ENCODE peak calls at places on chromosomes 13 and 19, in nine cellular contexts. D is testis; U is left lung; X is WTC11; R is GM12865; Z is CD8-positive, alpha-beta T cell; M is Peyer's patch; O is NB4; S is fibroblast of the aortic adventitia. H is an unnamed sample.

GRCh38 chr13:22880756-22881701 is 299.8 kb upstream of the SGCG start:
- DNase-seq in D (no peak), U (no peak), X (no peak), R (no peak), Z (no peak), M (no peak), O (no peak), S (no peak), H (no peak)

GRCh38 chr13:41178040-41178439 is 16.3 kb downstream of the KBTBD7 start:
- DNase-seq in D (no peak), U (no peak), X (no peak), R (no peak), Z (no peak), M (no peak), O (no peak), S (peak), H (no peak)

GRCh38 chr19:23439623-23440022 is 44.4 kb upstream of the ZNF91 start:
- DNase-seq in D (no peak), U (no peak), X (peak), R (no peak), Z (no peak), M (no peak), O (peak), S (no peak), H (no peak)

GRCh38 chr19:6828306-6828697 is 55.8 kb downstream of the VAV1 start:
- DNase-seq in D (no peak), U (no peak), X (no peak), R (no peak), Z (no peak), M (no peak), O (no peak), S (no peak), H (no peak)

GRCh38 chr19:14366529-14366928 is 14.7 kb upstream of the ADGRE5 start:
- DNase-seq in D (peak), U (peak), X (peak), R (peak), Z (peak), M (peak), O (peak), S (peak), H (peak)

GRCh38 chr13:114107686-114108081 is 24.7 kb downstream of the RASA3 start:
- DNase-seq in D (no peak), U (peak), X (peak), R (no peak), Z (no peak), M (peak), O (no peak), S (peak), H (peak)

GRCh38 chr19:50460161-50460765 is 16.0 kb upstream of the EMC10 start:
- DNase-seq in D (no peak), U (peak), X (no peak), R (peak), Z (no peak), M (no peak), O (peak), S (peak), H (no peak)

GRCh38 chr19:38718747-38719543 is 25.3 kb downstream of the CAPN12 start:
- DNase-seq in D (no peak), U (peak), X (peak), R (no peak), Z (no peak), M (no peak), O (no peak), S (peak), H (no peak)

GRCh38 chr13:20489185-20489820 is 36.4 kb downstream of the CRYL1 start:
- DNase-seq in D (peak), U (no peak), X (no peak), R (no peak), Z (no peak), M (no peak), O (no peak), S (no peak), H (no peak)

GRCh38 chr19:17260842-17261325 is 3.7 kb downstream of the USHBP1 start:
- DNase-seq in D (peak), U (peak), X (peak), R (peak), Z (peak), M (peak), O (peak), S (peak), H (peak)

GRCh38 chr19:33679696-33680095 is 57.9 kb downstream of the CHST8 start:
- DNase-seq in D (no peak), U (no peak), X (no peak), R (no peak), Z (no peak), M (no peak), O (no peak), S (no peak), H (no peak)

GRCh38 chr13:20702945-20703784 is at the start of gene IL17D:
- DNase-seq in D (no peak), U (peak), X (peak), R (peak), Z (no peak), M (peak), O (peak), S (no peak), H (no peak)

GRCh38 chr19:35718345-35719041 is 690 bp downstream of the KMT2B start:
- DNase-seq in D (peak), U (peak), X (peak), R (peak), Z (no peak), M (peak), O (peak), S (no peak), H (no peak)

GRCh38 chr19:9836021-9836420 is 903 bp downstream of the PIN1 start:
- DNase-seq in D (peak), U (no peak), X (no peak), R (peak), Z (no peak), M (no peak), O (peak), S (peak), H (no peak)

GRCh38 chr19:16184665-16185122 is 516 bp upstream of the FAM32A start:
- DNase-seq in D (no peak), U (no peak), X (no peak), R (no peak), Z (no peak), M (no peak), O (no peak), S (no peak), H (no peak)

GRCh38 chr19:16185925-16186234 is 670 bp downstream of the FAM32A start:
- DNase-seq in D (no peak), U (no peak), X (no peak), R (no peak), Z (no peak), M (no peak), O (no peak), S (no peak), H (no peak)

GRCh38 chr19:16180611-16181010 is 4.6 kb upstream of the FAM32A start:
- DNase-seq in D (no peak), U (no peak), X (no peak), R (no peak), Z (no peak), M (no peak), O (no peak), S (peak), H (no peak)

GRCh38 chr19:16188521-16188920 is 3.3 kb downstream of the FAM32A start:
- DNase-seq in D (no peak), U (no peak), X (no peak), R (no peak), Z (no peak), M (no peak), O (no peak), S (no peak), H (no peak)

DNA sequence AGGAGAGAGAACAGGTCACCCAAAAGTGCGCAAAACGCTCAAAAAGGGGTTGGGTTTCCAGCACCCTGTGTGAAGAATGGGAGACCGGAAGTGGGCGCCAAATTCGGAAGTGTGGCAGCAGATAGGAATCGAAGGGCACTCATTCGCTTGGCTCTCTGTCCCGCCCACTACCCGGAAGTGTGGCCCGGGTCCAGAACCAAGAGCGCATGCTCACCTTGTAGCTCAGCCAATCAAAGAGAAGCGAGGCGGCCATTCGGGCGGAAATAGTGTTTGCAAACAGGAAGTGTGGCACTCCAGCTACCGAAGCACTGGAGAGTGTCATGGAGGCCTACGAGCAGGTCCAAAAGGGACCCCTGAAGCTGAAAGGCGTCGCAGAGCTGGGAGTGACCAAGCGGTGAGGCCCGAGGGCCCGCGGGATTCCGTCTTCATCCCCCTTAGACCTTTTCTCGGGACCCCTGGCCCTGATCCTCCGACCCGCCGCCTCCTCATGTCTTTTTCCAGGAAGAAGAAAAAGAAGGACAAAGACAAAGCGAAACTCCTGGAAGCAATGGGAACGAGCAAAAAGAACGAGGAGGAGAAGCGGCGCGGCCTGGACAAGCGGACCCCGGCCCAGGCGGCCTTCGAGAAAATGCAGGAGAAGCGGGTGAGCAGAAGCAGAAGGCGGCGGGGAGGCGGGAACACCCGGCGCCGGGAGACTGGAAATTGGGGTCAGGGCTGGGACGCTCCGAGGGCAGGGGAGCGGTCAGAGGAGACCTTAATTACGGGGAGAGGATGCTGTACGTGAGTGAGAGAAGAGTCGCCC is at the start of gene FAM32A:
- DNase-seq in D (peak), U (peak), X (peak), R (peak), Z (peak), M (peak), O (peak), S (peak), H (peak)
- TF ChIP-seq CTCF in D (peak), U (peak), X (peak), R (no peak), Z (peak), M (peak), O (peak), S (no peak), H (no peak)

GRCh38 chr13:36395280-36395679 is 37.0 kb upstream of the CCNA1 start:
- DNase-seq in D (no peak), U (no peak), X (no peak), R (peak), Z (no peak), M (no peak), O (peak), S (peak), H (no peak)
- TF ChIP-seq CTCF in D (peak), U (peak), X (no peak), R (no peak), Z (no peak), M (no peak), O (peak), S (peak), H (peak)

DNA sequence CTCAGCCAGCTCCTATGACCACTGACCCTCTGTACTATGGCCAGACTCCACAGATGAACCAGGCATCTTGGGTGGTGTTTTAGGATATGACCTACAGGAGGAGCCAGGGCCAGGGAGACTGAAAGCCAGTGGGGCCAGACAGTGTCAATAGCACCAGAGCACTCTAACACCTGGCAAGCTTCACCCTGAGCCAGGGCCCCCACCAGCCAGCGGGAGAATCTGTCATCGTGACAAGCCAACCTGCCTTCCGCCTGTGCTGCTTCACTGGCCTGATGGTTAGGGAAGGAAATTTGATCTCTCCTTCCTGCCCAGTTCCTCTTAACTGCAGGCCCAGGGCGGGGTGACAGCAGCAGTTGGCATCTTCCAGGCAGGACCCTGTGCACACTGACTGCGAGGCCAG is 222.4 kb downstream of the UQCRFS1 start:
- DNase-seq in D (peak), U (no peak), X (no peak), R (no peak), Z (no peak), M (no peak), O (no peak), S (no peak), H (no peak)
- TF ChIP-seq CTCF in D (no peak), U (no peak), X (no peak), R (no peak), Z (no peak), M (no peak), O (no peak), S (no peak), H (no peak)

DNA sequence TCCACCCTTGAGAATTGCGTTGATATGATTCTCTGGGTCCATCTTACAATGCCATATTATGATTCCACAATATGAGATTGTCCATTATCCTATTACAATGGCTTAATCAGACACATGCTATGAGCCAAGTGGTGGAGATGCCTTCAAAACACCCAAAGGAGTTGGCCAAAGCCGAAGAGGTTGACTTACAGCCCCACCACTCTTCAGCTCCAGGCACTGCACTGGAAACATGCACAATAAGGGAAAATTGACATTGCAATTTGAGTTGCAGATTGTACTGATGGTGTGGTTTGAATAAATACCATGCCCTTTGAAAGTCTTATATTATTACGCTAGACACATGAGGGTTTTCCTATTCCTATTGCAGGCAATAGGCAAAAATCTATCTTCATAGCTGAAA is 75.4 kb upstream of the TNFSF11 start:
- DNase-seq in D (no peak), U (no peak), X (no peak), R (peak), Z (no peak), M (no peak), O (peak), S (peak), H (no peak)
- TF ChIP-seq CTCF in D (no peak), U (no peak), X (no peak), R (peak), Z (no peak), M (no peak), O (no peak), S (peak), H (no peak)

DNA sequence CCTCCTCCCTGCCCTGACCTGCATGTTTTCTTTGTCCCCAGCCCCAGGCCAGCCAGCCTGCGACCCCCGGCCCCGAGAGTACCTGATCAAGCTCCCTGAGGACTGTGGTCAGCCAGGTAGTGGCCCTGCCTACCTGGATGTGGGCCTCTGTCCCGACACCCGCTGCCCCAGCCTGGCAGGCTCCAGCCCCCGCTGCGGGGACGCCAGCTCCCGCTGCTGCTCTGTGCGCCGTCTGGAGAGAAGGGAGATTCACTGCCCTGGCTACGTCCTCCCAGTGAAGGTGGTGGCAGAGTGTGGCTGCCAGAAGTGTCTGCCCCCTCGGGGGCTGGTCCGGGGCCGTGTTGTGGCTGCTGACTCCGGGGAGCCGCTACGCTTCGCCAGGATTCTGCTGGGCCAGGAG is 5.6 kb downstream of the CILP2 start:
- DNase-seq in D (no peak), U (no peak), X (no peak), R (no peak), Z (no peak), M (no peak), O (no peak), S (no peak), H (no peak)
- TF ChIP-seq CTCF in D (no peak), U (no peak), X (no peak), R (no peak), Z (no peak), M (no peak), O (no peak), S (no peak), H (no peak)

GRCh38 chr13:53782400-53783030 is 753.9 kb downstream of the OLFM4 start:
- DNase-seq in D (peak), U (no peak), X (no peak), R (peak), Z (no peak), M (no peak), O (peak), S (peak), H (no peak)

GRCh38 chr13:53783466-53783865 is 754.9 kb downstream of the OLFM4 start:
- DNase-seq in D (no peak), U (peak), X (no peak), R (no peak), Z (no peak), M (no peak), O (no peak), S (no peak), H (no peak)

GRCh38 chr13:53778937-53779336 is 750.3 kb downstream of the OLFM4 start:
- DNase-seq in D (no peak), U (no peak), X (no peak), R (no peak), Z (no peak), M (no peak), O (no peak), S (no peak), H (no peak)

GRCh38 chr13:53784331-53784730 is 755.7 kb downstream of the OLFM4 start:
- DNase-seq in D (no peak), U (no peak), X (no peak), R (no peak), Z (no peak), M (no peak), O (no peak), S (no peak), H (no peak)

GRCh38 chr13:53781941-53782340 is 753.3 kb downstream of the OLFM4 start:
- DNase-seq in D (no peak), U (no peak), X (no peak), R (no peak), Z (no peak), M (no peak), O (peak), S (no peak), H (no peak)
- TF ChIP-seq CTCF in D (no peak), U (no peak), X (no peak), R (no peak), Z (no peak), M (no peak), O (no peak), S (no peak), H (no peak)

GRCh38 chr13:78319101-78319627 is 284.2 kb downstream of the POU4F1 start:
- DNase-seq in D (no peak), U (no peak), X (no peak), R (no peak), Z (no peak), M (no peak), O (no peak), S (no peak), H (no peak)

DNA sequence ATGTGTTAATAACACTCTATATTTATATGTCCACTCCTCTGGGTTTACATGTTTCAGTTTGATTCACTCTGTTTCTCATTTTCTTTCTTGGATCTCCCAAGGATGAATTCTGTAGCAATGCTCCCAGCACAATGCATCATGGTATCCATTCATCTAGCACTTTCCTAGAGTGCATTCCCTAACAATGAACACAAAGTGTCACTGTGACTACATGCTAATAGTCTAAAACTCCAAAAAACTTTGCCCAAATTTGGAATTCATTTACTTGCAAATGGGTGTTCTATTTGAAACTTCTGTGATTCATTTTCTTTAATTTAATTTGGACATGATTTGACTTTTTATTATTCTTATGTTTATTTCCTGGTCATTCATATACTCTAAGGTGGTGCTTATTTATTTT is 286.3 kb downstream of the POU4F1 start:
- DNase-seq in D (no peak), U (no peak), X (no peak), R (peak), Z (no peak), M (no peak), O (peak), S (peak), H (no peak)
- TF ChIP-seq CTCF in D (no peak), U (no peak), X (no peak), R (peak), Z (no peak), M (peak), O (no peak), S (peak), H (no peak)

GRCh38 chr19:42198676-42199439 is 18.6 kb downstream of the DEDD2 start:
- DNase-seq in D (no peak), U (no peak), X (no peak), R (peak), Z (peak), M (no peak), O (peak), S (no peak), H (no peak)
- TF ChIP-seq CTCF in D (no peak), U (no peak), X (no peak), R (no peak), Z (no peak), M (no peak), O (no peak), S (no peak), H (no peak)

GRCh38 chr13:46602531-46602930 is 49.6 kb downstream of the LRCH1 start:
- DNase-seq in D (no peak), U (no peak), X (no peak), R (no peak), Z (no peak), M (no peak), O (no peak), S (no peak), H (no peak)

GRCh38 chr13:46604226-46604968 is 51.4 kb downstream of the LRCH1 start:
- DNase-seq in D (no peak), U (no peak), X (no peak), R (no peak), Z (no peak), M (no peak), O (no peak), S (no peak), H (no peak)

GRCh38 chr13:46600943-46601311 is 48.0 kb downstream of the LRCH1 start:
- DNase-seq in D (no peak), U (no peak), X (no peak), R (no peak), Z (no peak), M (no peak), O (no peak), S (no peak), H (no peak)

GRCh38 chr13:46605089-46605488 is 52.1 kb downstream of the LRCH1 start:
- DNase-seq in D (no peak), U (no peak), X (no peak), R (no peak), Z (no peak), M (no peak), O (no peak), S (no peak), H (no peak)

GRCh38 chr13:46603165-46603603 is 50.2 kb downstream of the LRCH1 start:
- DNase-seq in D (no peak), U (no peak), X (no peak), R (peak), Z (no peak), M (no peak), O (peak), S (peak), H (no peak)
- TF ChIP-seq CTCF in D (no peak), U (no peak), X (no peak), R (peak), Z (no peak), M (peak), O (peak), S (peak), H (peak)

GRCh38 chr13:37109080-37109678 is 3.7 kb upstream of the CSNK1A1L start:
- DNase-seq in D (no peak), U (no peak), X (no peak), R (peak), Z (no peak), M (no peak), O (peak), S (peak), H (no peak)
- TF ChIP-seq CTCF in D (peak), U (peak), X (peak), R (peak), Z (peak), M (peak), O (peak), S (peak), H (peak)